ENCODE peak calls at places on chromosomes 16 and 17, in ten cellular contexts. W is AG09319, B is natural killer cell, N is foreskin fibroblast, L is heart left ventricle, Q is AG04449, V is HCT116, F is endodermal cell, D is progenitor cell of endocrine pancreas, T is PC-9. R is an unnamed sample.

GRCh38 chr17:82687871-82688270 is 10.6 kb downstream of the RAB40B start:
- DNase-seq in F (no peak), V (no peak), W (no peak), T (no peak), L (no peak), Q (no peak), B (no peak), D (no peak), N (no peak), R (peak; percentile 64)

GRCh38 chr16:27640277-27640600 is 90.3 kb downstream of the KATNIP start:
- DNase-seq in T (no peak), W (no peak), B (no peak), L (no peak), V (no peak), F (peak; percentile 70), N (no peak), D (no peak), Q (no peak), R (no peak)

GRCh38 chr16:24670623-24671454 is 58.6 kb upstream of the TNRC6A start:
- DNase-seq in T (no peak), F (peak; percentile 73), B (no peak), L (peak; percentile 66), D (no peak), N (peak; percentile 92), V (no peak), Q (no peak), W (peak; percentile 58), R (peak; percentile 83)

GRCh38 chr17:10048951-10049350 is 143.9 kb upstream of the RCVRN start:
- DNase-seq in V (no peak), F (no peak), T (no peak), L (no peak), W (no peak), B (no peak), N (no peak), Q (no peak), D (no peak), R (peak; percentile 1)

GRCh38 chr17:20214807-20215206 is 205.6 kb downstream of the SPECC1 start:
- DNase-seq in B (no peak), Q (no peak), L (no peak), F (no peak), T (no peak), W (no peak), V (no peak), D (no peak), N (no peak), R (no peak)

GRCh38 chr17:73720187-73720834 is 76.1 kb upstream of the SDK2 start:
- DNase-seq in L (no peak), N (no peak), T (no peak), D (no peak), V (no peak), F (peak; percentile 84), B (no peak), Q (no peak), W (no peak), R (no peak)

GRCh38 chr17:13492351-13493122 is 109.2 kb downstream of the HS3ST3A1 start:
- DNase-seq in Q (no peak), W (no peak), D (no peak), B (no peak), F (no peak), L (no peak), V (no peak), T (no peak), N (no peak), R (no peak)

GRCh38 chr16:79484237-79484636 is 116.3 kb downstream of the MAF start:
- DNase-seq in B (no peak), N (no peak), W (no peak), D (no peak), F (no peak), Q (no peak), V (no peak), T (no peak), L (no peak), R (no peak)

GRCh38 chr16:81823111-81823510 is 44.0 kb downstream of the PLCG2 start:
- DNase-seq in L (peak; percentile 30), B (peak; percentile 62), F (peak; percentile 70), N (no peak), T (no peak), D (no peak), W (no peak), Q (no peak), V (no peak), R (no peak)

GRCh38 chr17:29569245-29569950 is 897 bp downstream of the TP53I13 start:
- DNase-seq in W (no peak), D (no peak), V (no peak), B (no peak), F (no peak), Q (no peak), T (peak; percentile 24), N (peak; percentile 71), L (peak; percentile 10), R (peak; percentile 66)

GRCh38 chr17:80647746-80648145 is 103.1 kb downstream of the RPTOR start:
- DNase-seq in B (no peak), L (no peak), Q (peak; percentile 75), D (no peak), F (no peak), T (no peak), V (no peak), N (peak; percentile 88), W (peak; percentile 15), R (no peak)

GRCh38 chr16:79451196-79451816 is 149.2 kb downstream of the MAF start:
- DNase-seq in F (no peak), W (no peak), Q (no peak), B (no peak), L (no peak), V (no peak), N (no peak), D (no peak), T (no peak), R (no peak)

GRCh38 chr16:75965504-75966374 is 239.4 kb upstream of the CPHXL start:
- DNase-seq in L (no peak), Q (no peak), N (no peak), F (no peak), V (no peak), D (no peak), T (no peak), B (no peak), W (no peak), R (no peak)

GRCh38 chr17:66468241-66469087 is 166.1 kb downstream of the PRKCA start:
- DNase-seq in Q (no peak), T (peak; percentile 66), L (peak; percentile 17), D (no peak), F (no peak), N (no peak), B (no peak), V (no peak), W (no peak), R (no peak)

GRCh38 chr17:9905902-9906301 is 831 bp upstream of the RCVRN start:
- DNase-seq in N (no peak), L (no peak), T (no peak), D (peak; percentile 27), F (peak; percentile 94), W (no peak), V (peak; percentile 26), B (no peak), Q (no peak), R (peak; percentile 24)

DNA sequence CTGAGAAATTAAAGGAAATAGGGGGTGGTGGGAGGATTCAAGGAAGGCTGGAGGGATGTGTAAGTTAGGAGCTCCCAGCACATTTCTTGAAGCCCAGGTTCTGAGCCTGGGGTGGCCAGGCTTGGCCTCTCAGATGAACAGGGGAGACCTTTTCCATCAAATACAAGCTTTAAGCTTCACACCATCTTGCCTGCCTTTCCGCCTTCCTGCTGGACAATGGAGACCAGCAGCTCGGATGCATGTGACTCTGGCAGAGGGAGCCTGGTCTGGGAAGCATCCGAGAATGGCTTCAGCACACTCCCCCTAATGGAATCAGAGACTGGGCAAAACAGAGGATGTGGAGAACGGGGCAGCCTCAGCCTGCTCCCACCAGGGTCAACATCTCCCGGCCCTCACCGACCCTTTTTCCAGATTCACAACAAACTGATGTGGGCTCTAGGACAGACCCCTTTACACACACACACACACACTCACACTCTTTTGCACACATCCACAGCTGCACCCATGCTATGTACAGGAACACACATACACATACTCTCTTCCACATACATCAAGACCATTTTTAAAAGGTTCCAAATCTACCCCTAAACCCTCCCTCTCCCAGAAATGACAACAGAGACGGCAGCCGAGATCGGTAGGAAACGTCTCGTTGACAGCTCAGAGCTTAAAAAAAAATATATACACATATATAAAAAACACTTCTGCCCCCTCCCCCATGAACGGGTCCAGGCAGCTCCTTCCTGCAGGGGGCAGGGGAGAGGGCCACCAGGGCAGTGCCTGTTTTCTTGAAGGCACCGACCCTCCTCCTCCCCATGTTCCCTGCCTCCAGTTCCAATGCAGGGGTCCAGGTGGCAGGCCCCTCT is 6.5 kb upstream of the ATXN7L3 start:
- DNase-seq in W (no peak), V (no peak), T (no peak), N (peak; percentile 36), B (no peak), Q (no peak), D (no peak), F (peak; percentile 68), L (no peak), R (no peak)
- TF ChIP-seq CTCF in W (peak; percentile 21), V (no peak), T (no peak), N (no peak), B (no peak), Q (peak; percentile 27), D (peak; percentile 16), F (peak; percentile 61), L (no peak), R (no peak)

DNA sequence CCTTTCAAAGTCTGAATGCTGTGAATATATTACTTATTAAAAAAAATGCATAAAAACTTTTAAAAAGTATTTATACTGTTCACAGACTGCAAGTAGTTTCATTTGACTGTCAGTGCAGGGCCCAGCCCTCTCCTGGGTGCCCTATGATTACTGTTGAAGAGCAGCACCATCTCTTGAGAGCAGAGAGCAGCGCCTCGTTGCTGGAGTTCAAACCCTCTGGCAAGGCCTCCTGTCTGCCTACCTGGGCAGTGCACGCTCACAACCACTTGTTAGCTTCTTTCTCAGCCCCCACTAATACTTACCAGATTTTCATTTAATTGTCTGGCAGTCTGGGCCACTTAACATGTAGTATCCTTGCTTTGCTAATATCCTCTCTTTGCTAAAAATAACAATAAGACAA is 233.4 kb downstream of the PHKB start:
- DNase-seq in N (no peak), W (no peak), L (no peak), B (no peak), D (no peak), F (peak; percentile 57), T (no peak), Q (no peak), V (no peak), R (no peak)
- TF ChIP-seq CTCF in N (no peak), W (no peak), L (no peak), B (no peak), D (no peak), F (peak; percentile 71), T (no peak), Q (no peak), V (no peak), R (no peak)

GRCh38 chr17:38815576-38816193 is 9.4 kb downstream of the CWC25 start:
- DNase-seq in L (no peak), W (no peak), F (no peak), T (no peak), V (no peak), Q (no peak), D (no peak), N (peak; percentile 64), B (no peak), R (no peak)
- TF ChIP-seq CTCF in L (no peak), W (peak; percentile 24), F (peak; percentile 59), T (peak; percentile 43), V (no peak), Q (peak; percentile 20), D (no peak), N (peak; percentile 35), B (no peak), R (peak; percentile 29)

DNA sequence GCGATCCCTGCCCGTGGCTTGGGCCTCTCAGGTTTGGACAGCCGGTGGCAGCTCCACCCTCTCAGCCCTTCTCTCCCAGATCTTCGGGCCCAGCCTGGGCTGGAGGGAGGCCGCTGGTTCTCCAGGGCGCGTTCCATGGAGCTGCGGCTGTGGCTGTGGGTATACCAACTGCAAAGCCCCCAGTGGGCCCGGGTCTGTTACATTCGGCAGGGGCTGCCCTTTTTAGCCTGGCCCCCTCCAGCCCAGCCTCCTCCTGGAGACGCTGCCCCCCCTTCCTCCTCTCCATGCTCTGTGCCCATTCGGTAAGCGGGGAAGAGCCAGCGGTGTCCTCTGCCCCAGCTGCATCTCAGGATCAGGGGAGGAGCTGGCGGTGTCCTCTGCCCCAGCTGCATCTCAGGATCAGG is 64.7 kb upstream of the ZNF469 start:
- DNase-seq in L (no peak), W (no peak), F (no peak), Q (no peak), D (no peak), V (no peak), B (no peak), N (no peak), T (no peak), R (peak; percentile 74)
- TF ChIP-seq CTCF in L (no peak), W (no peak), F (no peak), Q (no peak), D (no peak), V (no peak), B (no peak), N (no peak), T (no peak), R (no peak)